ENCODE peak calls at places on chromosomes 16 and 17, in four cellular contexts. J is cardiac muscle cell, K is type B pancreatic cell, P is AG04450. Q is an unnamed sample.

GRCh38 chr16:27156531-27156930 is 46.8 kb upstream of the KDM8 start:
- DNase-seq in P (no peak), J (no peak), K (no peak), Q (no peak)

GRCh38 chr16:2966043-2966802 is 2.1 kb downstream of the KREMEN2 start:
- DNase-seq in K (no peak), P (no peak), J (no peak), Q (no peak)

GRCh38 chr17:8468988-8469387 is 33.3 kb downstream of the NDEL1 start:
- DNase-seq in J (no peak), P (no peak), K (no peak), Q (no peak)

GRCh38 chr17:75773121-75773807 is 8.3 kb upstream of the GALK1 start:
- DNase-seq in J (no peak), P (no peak), K (no peak), Q (no peak)

GRCh38 chr16:88274847-88275246 is 107.9 kb upstream of the ZNF469 start:
- DNase-seq in J (peak), K (no peak), P (no peak), Q (no peak)

GRCh38 chr16:79439866-79440265 is 160.7 kb downstream of the MAF start:
- DNase-seq in P (no peak), K (no peak), J (no peak), Q (no peak)

GRCh38 chr16:24286713-24287405 is 30.7 kb downstream of the CACNG3 start:
- DNase-seq in J (no peak), P (no peak), K (no peak), Q (no peak)

GRCh38 chr16:12459993-12460392 is 343.7 kb downstream of the CPPED1 start:
- DNase-seq in J (no peak), K (no peak), P (no peak), Q (no peak)

GRCh38 chr16:30526137-30526822 is at the start of gene ZNF768:
- DNase-seq in P (no peak), K (no peak), J (no peak), Q (no peak)

GRCh38 chr16:56451753-56452689 is 667 bp downstream of the OGFOD1 start:
- DNase-seq in J (peak), K (no peak), P (no peak), Q (no peak)

GRCh38 chr16:66551788-66552287 is 538 bp upstream of the CKLF start:
- DNase-seq in P (no peak), K (no peak), J (no peak), Q (no peak)

GRCh38 chr16:84979516-84979915 is 31.8 kb downstream of the ZDHHC7 start:
- DNase-seq in K (no peak), J (no peak), P (no peak), Q (no peak)

GRCh38 chr16:76932541-76933211 is 258.3 kb upstream of the MON1B start:
- DNase-seq in J (peak), P (no peak), K (no peak), Q (no peak)

GRCh38 chr17:44767493-44767892 is 8.7 kb downstream of the ADAM11 start:
- DNase-seq in P (no peak), K (no peak), J (no peak), Q (no peak)

GRCh38 chr16:84225571-84225970 is 14.2 kb downstream of the KCNG4 start:
- DNase-seq in P (no peak), J (no peak), K (no peak), Q (no peak)

GRCh38 chr17:3551189-3551588 is 6.4 kb downstream of the TRPV3 start:
- DNase-seq in J (no peak), K (no peak), P (no peak), Q (no peak)

GRCh38 chr16:84550096-84550495 is 45.6 kb upstream of the MEAK7 start:
- DNase-seq in J (no peak), P (no peak), K (no peak), Q (no peak)

GRCh38 chr16:57620316-57621231 is 7.9 kb upstream of the ADGRG1 start:
- DNase-seq in P (no peak), K (no peak), J (no peak), Q (no peak)

GRCh38 chr17:1907216-1907631 is 77.4 kb downstream of the RPA1 start:
- DNase-seq in J (no peak), P (no peak), K (no peak), Q (no peak)

GRCh38 chr17:1083451-1084187 is 86.7 kb downstream of the TIMM22 start:
- DNase-seq in J (no peak), P (no peak), K (no peak), Q (no peak)

GRCh38 chr17:9979463-9979995 is 74.5 kb upstream of the RCVRN start:
- DNase-seq in P (no peak), K (no peak), J (no peak), Q (no peak)

GRCh38 chr17:22267019-22267418 is 574.7 kb downstream of the KCNJ18 start:
- DNase-seq in J (no peak), K (no peak), P (no peak), Q (no peak)
- TF ChIP-seq CTCF in J (no peak), K (no peak), P (no peak), Q (no peak)

DNA sequence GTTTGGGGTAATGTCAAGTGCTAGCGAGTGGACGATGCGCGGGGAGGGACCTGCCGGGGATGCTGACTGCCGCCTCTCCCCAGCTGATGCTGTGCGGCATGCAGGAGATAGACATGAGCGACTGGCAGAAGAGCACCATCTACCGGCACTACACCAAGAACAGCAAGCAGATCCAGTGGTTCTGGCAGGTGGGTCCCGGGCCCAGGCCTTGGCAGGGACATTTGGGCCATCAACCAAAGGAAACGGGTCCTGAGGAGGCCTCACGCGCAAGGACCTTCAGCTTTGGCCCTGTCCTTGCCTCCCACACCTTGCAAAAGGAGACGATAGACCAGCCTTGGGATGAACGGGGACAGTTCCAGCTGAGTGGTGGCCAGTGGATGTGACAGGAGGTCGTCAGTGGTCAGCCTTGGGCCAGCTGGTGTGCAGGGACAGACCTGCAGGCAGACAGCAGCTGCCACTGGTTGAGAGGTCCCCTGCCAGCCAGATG is 13.6 kb upstream of the CLEC18A start:
- DNase-seq in K (no peak), P (no peak), J (no peak), Q (no peak)
- TF ChIP-seq CTCF in K (peak), P (no peak), J (peak), Q (peak)

GRCh38 chr17:78330570-78331224 is 29.2 kb downstream of the SOCS3 start:
- DNase-seq in K (no peak), J (no peak), P (no peak), Q (no peak)

GRCh38 chr17:78332991-78333390 is 26.9 kb downstream of the SOCS3 start:
- DNase-seq in K (no peak), P (no peak), J (no peak), Q (no peak)

GRCh38 chr17:78332530-78332929 is 27.3 kb downstream of the SOCS3 start:
- DNase-seq in K (no peak), J (no peak), P (no peak), Q (no peak)

GRCh38 chr17:78327880-78328279 is 32.0 kb downstream of the SOCS3 start:
- DNase-seq in P (no peak), K (no peak), J (no peak), Q (no peak)

DNA sequence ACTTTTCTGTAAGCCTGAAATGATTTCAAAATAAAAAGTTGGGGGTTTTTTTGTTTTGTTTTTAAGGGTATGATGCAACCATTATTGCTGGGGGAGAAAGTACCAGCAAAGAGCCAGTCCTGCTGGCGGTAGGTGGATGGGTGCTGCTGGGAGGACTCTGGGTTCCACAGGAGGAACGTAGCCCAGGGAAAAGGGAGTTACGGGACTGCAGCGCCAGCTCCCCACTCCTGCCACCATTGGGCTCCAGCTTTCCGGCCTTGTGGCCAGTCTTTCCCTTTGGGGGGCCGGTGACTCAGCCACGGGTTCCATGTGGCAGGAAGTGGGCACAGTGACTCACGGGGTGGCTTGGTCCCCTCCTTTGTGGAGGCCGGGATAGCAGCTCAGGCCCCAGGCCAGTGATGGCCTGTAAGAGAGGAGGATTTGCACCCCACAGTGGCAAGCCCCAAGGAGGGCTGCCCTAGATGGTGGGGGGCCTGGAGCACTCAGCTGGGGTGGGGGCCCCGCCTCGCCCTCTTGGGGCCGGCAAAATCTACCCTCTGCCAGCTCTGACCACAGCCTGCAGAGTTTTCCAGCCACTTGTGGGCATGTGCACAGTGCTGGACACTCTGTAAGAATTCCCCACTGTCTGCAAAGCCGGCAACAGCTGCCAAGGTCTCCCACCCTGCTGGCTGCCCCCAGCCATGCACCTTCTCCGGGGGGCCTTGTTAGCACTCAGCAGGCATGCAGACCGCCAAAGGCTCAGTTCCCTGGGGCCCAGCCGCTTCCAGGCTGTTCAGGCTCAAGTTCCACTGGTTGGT is 30.4 kb downstream of the SOCS3 start:
- DNase-seq in P (no peak), J (peak), K (no peak), Q (no peak)
- TF ChIP-seq CTCF in P (no peak), J (peak), K (no peak), Q (no peak)

GRCh38 chr17:79974786-79975497 is 60.7 kb downstream of the TBC1D16 start:
- DNase-seq in J (no peak), P (no peak), K (no peak), Q (no peak)
- TF ChIP-seq CTCF in J (peak), P (no peak), K (peak), Q (no peak)

DNA sequence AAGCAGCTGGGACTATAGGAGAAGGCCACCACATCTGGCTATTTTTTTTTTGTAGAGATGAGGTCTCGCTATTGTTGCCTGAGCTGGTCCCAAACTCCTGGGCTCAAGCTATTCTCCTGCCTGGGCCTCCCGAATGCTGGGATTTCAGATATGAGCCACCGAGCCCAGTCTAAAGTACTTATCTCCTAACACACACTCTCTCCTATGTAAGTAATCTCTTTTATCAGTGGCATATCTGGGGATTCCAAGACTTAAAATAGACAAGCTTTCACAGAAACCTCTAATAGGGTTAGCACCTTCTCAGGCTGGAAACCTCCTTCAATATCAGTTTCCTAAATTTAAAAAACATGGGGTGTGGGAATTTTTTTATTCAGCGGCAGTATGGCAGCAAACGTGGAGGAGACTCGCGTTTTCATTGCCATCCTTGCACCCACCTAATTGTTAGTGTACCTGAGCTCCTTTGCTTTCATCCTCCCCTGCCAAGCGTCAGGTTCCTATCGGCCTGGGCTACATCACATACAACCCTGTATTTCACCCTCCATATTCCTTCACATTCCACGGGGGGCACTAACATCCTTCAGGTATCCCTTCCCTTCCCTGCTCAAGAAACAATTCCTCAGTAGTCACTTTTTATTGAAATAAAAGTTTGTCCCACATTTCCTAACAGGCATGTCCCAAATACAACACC is 1.1 kb downstream of the EZH1 start:
- DNase-seq in J (no peak), K (no peak), P (no peak), Q (no peak)
- TF ChIP-seq CTCF in J (peak), K (peak), P (peak), Q (peak)

DNA sequence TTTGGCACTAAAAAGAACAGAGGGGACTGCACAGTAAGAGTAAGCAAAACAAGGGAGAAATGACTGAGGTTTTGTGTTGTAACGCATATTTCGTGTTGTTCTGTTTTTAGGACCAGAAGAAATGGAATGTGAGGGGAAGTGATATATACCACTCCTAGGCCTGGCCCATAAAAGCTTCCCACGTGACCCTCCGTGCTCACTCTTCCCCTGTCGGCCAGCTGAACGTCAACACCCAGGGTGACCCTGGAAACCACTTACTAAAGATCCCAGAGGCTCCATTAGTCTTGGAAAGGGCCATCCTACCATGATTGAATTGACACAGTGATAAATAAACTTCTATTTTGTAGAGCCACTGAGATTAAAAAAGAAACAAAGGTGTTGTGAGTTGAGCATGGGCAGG is 79.8 kb downstream of the HELZ start:
- DNase-seq in J (peak), P (no peak), K (no peak), Q (no peak)
- TF ChIP-seq CTCF in J (no peak), P (no peak), K (no peak), Q (no peak)

Q was measured in AG04449.